ENCODE peak calls at places on chromosomes 2 and 18, in ten cellular contexts. P, K, T, F, Z, L, X, O, D and I are unnamed samples.

GRCh38 chr2:147026664-147027278 is 818.1 kb upstream of the ACVR2A start:
- DNase-seq in T (no peak), L (no peak), Z (no peak), O (no peak), K (no peak), D (no peak), F (no peak), X (no peak), P (no peak), I (no peak)

GRCh38 chr2:174004900-174005605 is 39.9 kb upstream of the SP3 start:
- DNase-seq in O (no peak), F (peak; percentile 51), P (no peak), T (no peak), L (peak; percentile 10), Z (no peak), K (no peak), X (peak; percentile 49), D (no peak), I (no peak)

GRCh38 chr2:203707530-203707929 is 1.1 kb downstream of the CD28 start:
- DNase-seq in K (no peak), X (no peak), D (no peak), F (no peak), Z (no peak), L (peak; percentile 53), O (no peak), T (no peak), P (no peak), I (no peak)

GRCh38 chr2:127293386-127293757 is 572 bp downstream of the ERCC3 start:
- DNase-seq in L (no peak), T (no peak), O (no peak), K (no peak), X (peak; percentile 46), F (no peak), P (no peak), D (no peak), Z (no peak), I (no peak)

GRCh38 chr18:12686100-12686499 is 16.4 kb downstream of the CEP76 start:
- DNase-seq in O (peak; percentile 19), P (no peak), X (peak; percentile 25), D (no peak), L (no peak), K (no peak), F (no peak), T (no peak), Z (no peak), I (no peak)

GRCh38 chr2:190415794-190416729 is 7.9 kb downstream of the MFSD6 start:
- DNase-seq in K (no peak), O (no peak), X (no peak), F (no peak), D (no peak), L (no peak), T (no peak), P (no peak), Z (no peak), I (no peak)

GRCh38 chr2:144396318-144396717 is 123.6 kb downstream of the ZEB2 start:
- DNase-seq in F (no peak), D (no peak), P (no peak), L (no peak), O (no peak), T (no peak), Z (no peak), X (no peak), K (no peak), I (no peak)

GRCh38 chr2:67416136-67416535 is 19.0 kb downstream of the ETAA1 start:
- DNase-seq in K (no peak), F (no peak), P (no peak), T (no peak), L (no peak), Z (no peak), D (no peak), O (no peak), X (no peak), I (no peak)

GRCh38 chr2:240640939-240641338 is 15.7 kb downstream of the GPR35 start:
- DNase-seq in L (no peak), P (no peak), F (no peak), O (peak; percentile 83), X (peak; percentile 50), Z (no peak), D (no peak), T (peak; percentile 32), K (no peak), I (peak; percentile 57)

GRCh38 chr2:127932199-127932877 is 46.6 kb upstream of the AMMECR1L start:
- DNase-seq in X (no peak), L (no peak), O (no peak), P (no peak), F (no peak), D (no peak), Z (no peak), T (no peak), K (no peak), I (no peak)

GRCh38 chr2:205555816-205556215 is 126.5 kb upstream of the NRP2 start:
- DNase-seq in O (no peak), F (no peak), Z (no peak), K (no peak), D (no peak), T (no peak), X (no peak), P (no peak), L (no peak), I (no peak)

GRCh38 chr2:191922736-191923651 is 76.1 kb upstream of the CAVIN2 start:
- DNase-seq in L (no peak), T (no peak), Z (no peak), F (no peak), O (no peak), X (no peak), K (peak; percentile 73), P (no peak), D (no peak), I (no peak)

GRCh38 chr18:1846640-1847039 is 724.7 kb downstream of the METTL4 start:
- DNase-seq in F (no peak), Z (no peak), P (no peak), X (no peak), T (no peak), O (no peak), K (no peak), D (no peak), L (no peak), I (no peak)

GRCh38 chr18:43060020-43060419 is 55.5 kb downstream of the RIT2 start:
- DNase-seq in K (no peak), D (no peak), O (no peak), F (no peak), P (no peak), T (no peak), X (no peak), L (no peak), Z (no peak), I (no peak)